ENCODE peak calls at places on chromosomes 3 and 15, in seven cellular contexts. One of them, this sample, is unnamed.

GRCh38 chr3:168040624-168041208 is 55.0 kb downstream of the GOLIM4 start:
- DNase-seq in tibial artery: no peak
- DNase-seq in amniotic stem cell: peak; percentile 28
- DNase-seq in activated CD4-positive, CD25-positive, alpha-beta regulatory T cell: no peak
- DNase-seq in endodermal cell: peak; percentile 50
- DNase-seq in NCI-H524: peak; percentile 74
- DNase-seq in EH: peak; percentile 54
- DNase-seq in this sample: no peak

GRCh38 chr3:50212971-50213370 is 7.9 kb downstream of the SLC38A3 start:
- DNase-seq in NCI-H524: no peak
- DNase-seq in activated CD4-positive, CD25-positive, alpha-beta regulatory T cell: no peak
- DNase-seq in EH: no peak
- DNase-seq in endodermal cell: no peak
- DNase-seq in amniotic stem cell: no peak
- DNase-seq in tibial artery: no peak
- DNase-seq in this sample: no peak

GRCh38 chr3:194727435-194728128 is 41.9 kb downstream of the FAM43A start:
- DNase-seq in endodermal cell: no peak
- DNase-seq in amniotic stem cell: no peak
- DNase-seq in tibial artery: no peak
- DNase-seq in EH: peak; percentile 26
- DNase-seq in activated CD4-positive, CD25-positive, alpha-beta regulatory T cell: no peak
- DNase-seq in NCI-H524: no peak
- DNase-seq in this sample: no peak

GRCh38 chr3:115704661-115705338 is 81.5 kb downstream of the GAP43 start:
- DNase-seq in tibial artery: no peak
- DNase-seq in amniotic stem cell: no peak
- DNase-seq in NCI-H524: no peak
- DNase-seq in EH: peak; percentile 58
- DNase-seq in endodermal cell: no peak
- DNase-seq in activated CD4-positive, CD25-positive, alpha-beta regulatory T cell: no peak
- DNase-seq in this sample: no peak

GRCh38 chr3:141094851-141095545 is 43.9 kb downstream of the SPSB4 start:
- DNase-seq in EH: peak; percentile 64
- DNase-seq in amniotic stem cell: peak; percentile 20
- DNase-seq in NCI-H524: peak; percentile 93
- DNase-seq in activated CD4-positive, CD25-positive, alpha-beta regulatory T cell: no peak
- DNase-seq in endodermal cell: peak; percentile 38
- DNase-seq in tibial artery: peak; percentile 80
- DNase-seq in this sample: peak; percentile 89

GRCh38 chr15:101447168-101447533 is 42.4 kb downstream of the PCSK6 start:
- DNase-seq in tibial artery: no peak
- DNase-seq in NCI-H524: no peak
- DNase-seq in amniotic stem cell: no peak
- DNase-seq in endodermal cell: peak; percentile 25
- DNase-seq in activated CD4-positive, CD25-positive, alpha-beta regulatory T cell: no peak
- DNase-seq in EH: no peak
- DNase-seq in this sample: no peak

GRCh38 chr3:107082527-107082926 is 294.7 kb upstream of the CCDC54 start:
- DNase-seq in NCI-H524: no peak
- DNase-seq in EH: peak; percentile 16
- DNase-seq in activated CD4-positive, CD25-positive, alpha-beta regulatory T cell: no peak
- DNase-seq in endodermal cell: no peak
- DNase-seq in amniotic stem cell: no peak
- DNase-seq in tibial artery: no peak
- DNase-seq in this sample: no peak

GRCh38 chr3:56916697-56917336 is 115.1 kb upstream of the ARHGEF3 start:
- DNase-seq in NCI-H524: no peak
- DNase-seq in EH: no peak
- DNase-seq in amniotic stem cell: no peak
- DNase-seq in activated CD4-positive, CD25-positive, alpha-beta regulatory T cell: no peak
- DNase-seq in endodermal cell: no peak
- DNase-seq in tibial artery: no peak
- DNase-seq in this sample: no peak

GRCh38 chr15:74789171-74789627 is 7.3 kb downstream of the CSK start:
- DNase-seq in EH: no peak
- DNase-seq in endodermal cell: no peak
- DNase-seq in NCI-H524: no peak
- DNase-seq in activated CD4-positive, CD25-positive, alpha-beta regulatory T cell: no peak
- DNase-seq in amniotic stem cell: no peak
- DNase-seq in tibial artery: no peak
- DNase-seq in this sample: no peak

GRCh38 chr3:52859686-52860423 is 25.0 kb upstream of the MUSTN1 start:
- DNase-seq in NCI-H524: no peak
- DNase-seq in endodermal cell: no peak
- DNase-seq in EH: no peak
- DNase-seq in tibial artery: no peak
- DNase-seq in amniotic stem cell: no peak
- DNase-seq in activated CD4-positive, CD25-positive, alpha-beta regulatory T cell: no peak
- DNase-seq in this sample: no peak

GRCh38 chr3:148582126-148582525 is 115.6 kb upstream of the AGTR1 start:
- DNase-seq in tibial artery: no peak
- DNase-seq in amniotic stem cell: no peak
- DNase-seq in activated CD4-positive, CD25-positive, alpha-beta regulatory T cell: no peak
- DNase-seq in EH: no peak
- DNase-seq in NCI-H524: no peak
- DNase-seq in endodermal cell: no peak
- DNase-seq in this sample: no peak

GRCh38 chr3:128317101-128317697 is 149.5 kb downstream of the DNAJB8 start:
- DNase-seq in EH: no peak
- DNase-seq in tibial artery: no peak
- DNase-seq in amniotic stem cell: no peak
- DNase-seq in activated CD4-positive, CD25-positive, alpha-beta regulatory T cell: no peak
- DNase-seq in NCI-H524: no peak
- DNase-seq in endodermal cell: peak; percentile 42
- DNase-seq in this sample: peak; percentile 75

GRCh38 chr3:44966795-44967278 is 9.1 kb downstream of the ZDHHC3 start:
- DNase-seq in activated CD4-positive, CD25-positive, alpha-beta regulatory T cell: no peak
- DNase-seq in NCI-H524: no peak
- DNase-seq in endodermal cell: no peak
- DNase-seq in EH: no peak
- DNase-seq in amniotic stem cell: no peak
- DNase-seq in tibial artery: no peak
- DNase-seq in this sample: no peak

GRCh38 chr3:11944052-11944673 is 60.0 kb upstream of the SYN2 start:
- DNase-seq in endodermal cell: peak; percentile 80
- DNase-seq in EH: peak; percentile 17
- DNase-seq in tibial artery: no peak
- DNase-seq in amniotic stem cell: no peak
- DNase-seq in NCI-H524: peak; percentile 71
- DNase-seq in activated CD4-positive, CD25-positive, alpha-beta regulatory T cell: no peak
- DNase-seq in this sample: peak; percentile 40

GRCh38 chr3:53185761-53186465 is 24.9 kb downstream of the PRKCD start:
- DNase-seq in tibial artery: no peak
- DNase-seq in EH: no peak
- DNase-seq in endodermal cell: no peak
- DNase-seq in NCI-H524: no peak
- DNase-seq in activated CD4-positive, CD25-positive, alpha-beta regulatory T cell: no peak
- DNase-seq in amniotic stem cell: no peak
- DNase-seq in this sample: no peak

This sample was measured in osteocyte.